ENCODE peak calls at places on chromosomes 13 and 19, in four cellular contexts. One of them, this sample, is unnamed.

GRCh38 chr19:54684537-54684936 is 21.8 kb downstream of the LILRB4 start:
- DNase-seq in stimulated activated CD8-positive, alpha-beta memory T cell treated with anti-CD3 and anti-CD28 coated beads, Interleukin-2, amount 100 ng/mL, for 1 hour: no peak
- DNase-seq in activated CD4-positive, CD25-positive, alpha-beta regulatory T cell: no peak
- DNase-seq in cardiac fibroblast: peak; percentile 23
- DNase-seq in this sample: no peak

GRCh38 chr13:106159295-106160195 is 375.9 kb downstream of the EFNB2 start:
- DNase-seq in activated CD4-positive, CD25-positive, alpha-beta regulatory T cell: no peak
- DNase-seq in stimulated activated CD8-positive, alpha-beta memory T cell treated with anti-CD3 and anti-CD28 coated beads, Interleukin-2, amount 100 ng/mL, for 1 hour: no peak
- DNase-seq in cardiac fibroblast: no peak
- DNase-seq in this sample: no peak

GRCh38 chr19:2627319-2627829 is 75.1 kb downstream of the GNG7 start:
- DNase-seq in stimulated activated CD8-positive, alpha-beta memory T cell treated with anti-CD3 and anti-CD28 coated beads, Interleukin-2, amount 100 ng/mL, for 1 hour: no peak
- DNase-seq in activated CD4-positive, CD25-positive, alpha-beta regulatory T cell: no peak
- DNase-seq in cardiac fibroblast: peak; percentile 99
- DNase-seq in this sample: peak; percentile 94

GRCh38 chr13:103134271-103134670 is 68.1 kb upstream of the SLC10A2 start:
- DNase-seq in cardiac fibroblast: no peak
- DNase-seq in stimulated activated CD8-positive, alpha-beta memory T cell treated with anti-CD3 and anti-CD28 coated beads, Interleukin-2, amount 100 ng/mL, for 1 hour: no peak
- DNase-seq in activated CD4-positive, CD25-positive, alpha-beta regulatory T cell: no peak
- DNase-seq in this sample: no peak

GRCh38 chr19:14432817-14433453 is at the start of gene PKN1:
- DNase-seq in activated CD4-positive, CD25-positive, alpha-beta regulatory T cell: no peak
- DNase-seq in cardiac fibroblast: no peak
- DNase-seq in stimulated activated CD8-positive, alpha-beta memory T cell treated with anti-CD3 and anti-CD28 coated beads, Interleukin-2, amount 100 ng/mL, for 1 hour: no peak
- DNase-seq in this sample: peak; percentile 21

GRCh38 chr19:4373601-4374441 is 26.5 kb downstream of the SH3GL1 start:
- DNase-seq in stimulated activated CD8-positive, alpha-beta memory T cell treated with anti-CD3 and anti-CD28 coated beads, Interleukin-2, amount 100 ng/mL, for 1 hour: no peak
- DNase-seq in activated CD4-positive, CD25-positive, alpha-beta regulatory T cell: no peak
- DNase-seq in cardiac fibroblast: peak; percentile 50
- DNase-seq in this sample: no peak

GRCh38 chr19:56350416-56351045 is 35.9 kb upstream of the ZSCAN5A start:
- DNase-seq in stimulated activated CD8-positive, alpha-beta memory T cell treated with anti-CD3 and anti-CD28 coated beads, Interleukin-2, amount 100 ng/mL, for 1 hour: no peak
- DNase-seq in activated CD4-positive, CD25-positive, alpha-beta regulatory T cell: peak; percentile 9
- DNase-seq in cardiac fibroblast: peak; percentile 66
- DNase-seq in this sample: peak; percentile 55

GRCh38 chr19:6739390-6739883 is at the start of gene TRIP10:
- DNase-seq in activated CD4-positive, CD25-positive, alpha-beta regulatory T cell: peak; percentile 71
- DNase-seq in cardiac fibroblast: peak; percentile 82
- DNase-seq in stimulated activated CD8-positive, alpha-beta memory T cell treated with anti-CD3 and anti-CD28 coated beads, Interleukin-2, amount 100 ng/mL, for 1 hour: peak; percentile 61
- DNase-seq in this sample: peak; percentile 66

GRCh38 chr13:41858783-41859182 is 102.1 kb downstream of the VWA8 start:
- DNase-seq in activated CD4-positive, CD25-positive, alpha-beta regulatory T cell: no peak
- DNase-seq in stimulated activated CD8-positive, alpha-beta memory T cell treated with anti-CD3 and anti-CD28 coated beads, Interleukin-2, amount 100 ng/mL, for 1 hour: no peak
- DNase-seq in cardiac fibroblast: no peak
- DNase-seq in this sample: no peak

GRCh38 chr13:79481685-79482052 is 714 bp downstream of the NDFIP2 start:
- DNase-seq in cardiac fibroblast: no peak
- DNase-seq in stimulated activated CD8-positive, alpha-beta memory T cell treated with anti-CD3 and anti-CD28 coated beads, Interleukin-2, amount 100 ng/mL, for 1 hour: no peak
- DNase-seq in activated CD4-positive, CD25-positive, alpha-beta regulatory T cell: peak; percentile 1
- DNase-seq in this sample: no peak

GRCh38 chr19:42193706-42194105 is 23.8 kb downstream of the DEDD2 start:
- DNase-seq in cardiac fibroblast: peak; percentile 53
- DNase-seq in stimulated activated CD8-positive, alpha-beta memory T cell treated with anti-CD3 and anti-CD28 coated beads, Interleukin-2, amount 100 ng/mL, for 1 hour: no peak
- DNase-seq in activated CD4-positive, CD25-positive, alpha-beta regulatory T cell: no peak
- DNase-seq in this sample: peak; percentile 76

GRCh38 chr13:78137404-78138142 is 218.9 kb upstream of the EDNRB start:
- DNase-seq in activated CD4-positive, CD25-positive, alpha-beta regulatory T cell: no peak
- DNase-seq in cardiac fibroblast: peak; percentile 79
- DNase-seq in stimulated activated CD8-positive, alpha-beta memory T cell treated with anti-CD3 and anti-CD28 coated beads, Interleukin-2, amount 100 ng/mL, for 1 hour: no peak
- DNase-seq in this sample: peak; percentile 71

GRCh38 chr13:41222259-41222852 is 28.0 kb upstream of the KBTBD7 start:
- DNase-seq in activated CD4-positive, CD25-positive, alpha-beta regulatory T cell: peak; percentile 1
- DNase-seq in stimulated activated CD8-positive, alpha-beta memory T cell treated with anti-CD3 and anti-CD28 coated beads, Interleukin-2, amount 100 ng/mL, for 1 hour: no peak
- DNase-seq in cardiac fibroblast: peak; percentile 75
- DNase-seq in this sample: peak; percentile 72

GRCh38 chr13:110113284-110113764 is 193.6 kb downstream of the COL4A1 start:
- DNase-seq in activated CD4-positive, CD25-positive, alpha-beta regulatory T cell: no peak
- DNase-seq in stimulated activated CD8-positive, alpha-beta memory T cell treated with anti-CD3 and anti-CD28 coated beads, Interleukin-2, amount 100 ng/mL, for 1 hour: no peak
- DNase-seq in cardiac fibroblast: peak; percentile 83
- DNase-seq in this sample: no peak

GRCh38 chr13:45974500-45974899 is 78.0 kb downstream of the ZC3H13 start:
- DNase-seq in stimulated activated CD8-positive, alpha-beta memory T cell treated with anti-CD3 and anti-CD28 coated beads, Interleukin-2, amount 100 ng/mL, for 1 hour: no peak
- DNase-seq in activated CD4-positive, CD25-positive, alpha-beta regulatory T cell: no peak
- DNase-seq in cardiac fibroblast: no peak
- DNase-seq in this sample: no peak

GRCh38 chr19:3041756-3042517 is 12.9 kb upstream of the TLE2 start:
- DNase-seq in stimulated activated CD8-positive, alpha-beta memory T cell treated with anti-CD3 and anti-CD28 coated beads, Interleukin-2, amount 100 ng/mL, for 1 hour: no peak
- DNase-seq in cardiac fibroblast: no peak
- DNase-seq in activated CD4-positive, CD25-positive, alpha-beta regulatory T cell: no peak
- DNase-seq in this sample: no peak

This sample was measured in endothelial cell of umbilical vein.